ENCODE peak calls at places on chromosome 6, in four cellular contexts. One of them, this sample, is unnamed.

GRCh38 chr6:118709859-118710350 is 58.5 kb upstream of the CEP85L start:
- DNase-seq in heart left ventricle: no peak
- DNase-seq in ovary: no peak
- DNase-seq in sigmoid colon: no peak
- DNase-seq in this sample: no peak

GRCh38 chr6:69594405-69594804 is 202.4 kb downstream of the LMBRD1 start:
- DNase-seq in heart left ventricle: no peak
- DNase-seq in ovary: no peak
- DNase-seq in sigmoid colon: no peak
- DNase-seq in this sample: no peak

GRCh38 chr6:113854531-113855499 is 2.3 kb upstream of the MARCKS start:
- DNase-seq in heart left ventricle: peak
- DNase-seq in ovary: peak
- DNase-seq in sigmoid colon: peak
- DNase-seq in this sample: peak

GRCh38 chr6:39280247-39280731 is 33.9 kb downstream of the KCNK17 start:
- DNase-seq in heart left ventricle: no peak
- DNase-seq in ovary: no peak
- DNase-seq in sigmoid colon: no peak
- DNase-seq in this sample: peak

GRCh38 chr6:53359843-53360834 is 11.4 kb upstream of the ELOVL5 start:
- DNase-seq in heart left ventricle: no peak
- DNase-seq in ovary: no peak
- DNase-seq in sigmoid colon: no peak
- DNase-seq in this sample: peak

GRCh38 chr6:113047148-113047547 is 700.0 kb downstream of the RFPL4B start:
- DNase-seq in heart left ventricle: no peak
- DNase-seq in ovary: no peak
- DNase-seq in sigmoid colon: no peak
- DNase-seq in this sample: no peak

GRCh38 chr6:152399409-152399808 is 237.8 kb downstream of the SYNE1 start:
- DNase-seq in heart left ventricle: no peak
- DNase-seq in ovary: no peak
- DNase-seq in sigmoid colon: peak
- DNase-seq in this sample: no peak

GRCh38 chr6:73062121-73062520 is 163.2 kb downstream of the KHDC1L start:
- DNase-seq in heart left ventricle: no peak
- DNase-seq in ovary: no peak
- DNase-seq in sigmoid colon: no peak
- DNase-seq in this sample: no peak

GRCh38 chr6:163460307-163460782 is 45.8 kb downstream of the QKI start:
- DNase-seq in heart left ventricle: no peak
- DNase-seq in ovary: no peak
- DNase-seq in sigmoid colon: no peak
- DNase-seq in this sample: no peak

GRCh38 chr6:37038297-37039198 is 33.1 kb downstream of the FGD2 start:
- DNase-seq in heart left ventricle: no peak
- DNase-seq in ovary: peak
- DNase-seq in sigmoid colon: peak
- DNase-seq in this sample: peak

GRCh38 chr6:49423817-49424216 is 39.2 kb downstream of the MMUT start:
- DNase-seq in heart left ventricle: no peak
- DNase-seq in ovary: no peak
- DNase-seq in sigmoid colon: no peak
- DNase-seq in this sample: no peak
- TF ChIP-seq CTCF in heart left ventricle: no peak
- TF ChIP-seq CTCF in ovary: no peak
- TF ChIP-seq CTCF in sigmoid colon: no peak
- TF ChIP-seq CTCF in this sample: no peak

DNA sequence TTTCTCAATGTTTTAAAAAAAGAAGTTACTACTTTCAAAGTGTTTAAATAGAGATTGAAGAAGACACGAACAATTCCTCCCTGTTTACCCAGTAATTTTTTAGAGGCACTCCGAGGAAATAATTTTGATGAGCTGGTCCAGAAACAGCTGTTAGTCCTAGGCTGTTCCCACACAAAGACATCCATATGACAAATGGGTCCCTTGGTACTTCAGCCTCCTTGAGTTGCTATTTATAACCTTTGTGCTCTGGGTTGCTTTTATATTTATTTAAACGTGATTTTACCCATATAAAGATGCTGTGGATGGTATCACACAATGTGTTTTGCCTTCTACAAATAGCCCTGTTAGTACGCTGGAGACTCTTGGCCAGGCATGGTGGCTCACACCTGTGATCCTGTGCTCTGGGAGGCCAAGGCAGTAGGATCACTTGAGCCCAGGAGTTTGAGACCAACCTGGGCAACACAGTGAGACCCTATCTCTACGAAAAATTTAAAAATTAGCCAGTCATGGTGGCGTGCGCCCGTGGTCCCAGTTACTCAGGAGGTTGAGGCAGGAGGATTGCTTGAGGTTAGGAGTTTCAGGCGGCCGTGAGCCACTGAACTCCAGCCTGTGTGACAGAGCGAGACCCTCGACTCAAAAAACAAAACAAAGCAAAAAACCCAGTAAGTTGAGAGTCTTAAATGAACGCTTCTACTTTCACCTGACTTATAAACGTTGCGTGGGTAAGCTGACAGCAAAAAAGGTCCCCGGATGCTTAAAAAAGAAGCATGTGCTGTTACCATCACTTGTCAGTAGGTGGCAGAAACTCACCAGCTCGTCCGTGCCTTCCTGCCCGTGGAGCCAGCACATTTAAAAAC is 56.9 kb upstream of the ARMH2 start:
- DNase-seq in heart left ventricle: no peak
- DNase-seq in ovary: peak
- DNase-seq in sigmoid colon: peak
- DNase-seq in this sample: peak
- TF ChIP-seq POLR2A in heart left ventricle: no peak
- TF ChIP-seq POLR2A in ovary: no peak
- TF ChIP-seq POLR2A in sigmoid colon: no peak
- TF ChIP-seq POLR2A in this sample: no peak

GRCh38 chr6:40585218-40585617 is 1.9 kb downstream of the LRFN2 start:
- DNase-seq in heart left ventricle: no peak
- DNase-seq in ovary: no peak
- DNase-seq in sigmoid colon: no peak
- DNase-seq in this sample: no peak

GRCh38 chr6:40583694-40584093 is 3.5 kb downstream of the LRFN2 start:
- DNase-seq in heart left ventricle: no peak
- DNase-seq in ovary: no peak
- DNase-seq in sigmoid colon: no peak
- DNase-seq in this sample: no peak

GRCh38 chr6:40585661-40586269 is 1.4 kb downstream of the LRFN2 start:
- DNase-seq in heart left ventricle: no peak
- DNase-seq in ovary: no peak
- DNase-seq in sigmoid colon: no peak
- DNase-seq in this sample: no peak

GRCh38 chr6:40584741-40585140 is 2.4 kb downstream of the LRFN2 start:
- DNase-seq in heart left ventricle: no peak
- DNase-seq in ovary: no peak
- DNase-seq in sigmoid colon: no peak
- DNase-seq in this sample: no peak

GRCh38 chr6:40582892-40583291 is 4.3 kb downstream of the LRFN2 start:
- DNase-seq in heart left ventricle: no peak
- DNase-seq in ovary: no peak
- DNase-seq in sigmoid colon: no peak
- DNase-seq in this sample: no peak
- TF ChIP-seq CTCF in heart left ventricle: no peak
- TF ChIP-seq CTCF in ovary: no peak
- TF ChIP-seq CTCF in sigmoid colon: no peak
- TF ChIP-seq CTCF in this sample: no peak

GRCh38 chr6:105476978-105477377 is 74.1 kb upstream of the PREP start:
- DNase-seq in heart left ventricle: no peak
- DNase-seq in ovary: no peak
- DNase-seq in sigmoid colon: no peak
- DNase-seq in this sample: no peak
- TF ChIP-seq POLR2A in heart left ventricle: no peak
- TF ChIP-seq POLR2A in ovary: no peak
- TF ChIP-seq POLR2A in sigmoid colon: no peak
- TF ChIP-seq POLR2A in this sample: no peak

GRCh38 chr6:162125659-162126058 is 601.9 kb downstream of the PRKN start:
- DNase-seq in heart left ventricle: no peak
- DNase-seq in ovary: no peak
- DNase-seq in sigmoid colon: no peak
- DNase-seq in this sample: no peak

GRCh38 chr6:162119349-162119748 is 608.2 kb downstream of the PRKN start:
- DNase-seq in heart left ventricle: peak
- DNase-seq in ovary: no peak
- DNase-seq in sigmoid colon: no peak
- DNase-seq in this sample: peak

GRCh38 chr6:162118706-162119105 is 608.9 kb downstream of the PRKN start:
- DNase-seq in heart left ventricle: no peak
- DNase-seq in ovary: no peak
- DNase-seq in sigmoid colon: no peak
- DNase-seq in this sample: no peak

GRCh38 chr6:162124710-162125435 is 602.7 kb downstream of the PRKN start:
- DNase-seq in heart left ventricle: no peak
- DNase-seq in ovary: no peak
- DNase-seq in sigmoid colon: no peak
- DNase-seq in this sample: no peak

GRCh38 chr6:162123797-162124196 is 603.8 kb downstream of the PRKN start:
- DNase-seq in heart left ventricle: no peak
- DNase-seq in ovary: no peak
- DNase-seq in sigmoid colon: no peak
- DNase-seq in this sample: no peak
- TF ChIP-seq CTCF in heart left ventricle: no peak
- TF ChIP-seq CTCF in ovary: no peak
- TF ChIP-seq CTCF in sigmoid colon: no peak
- TF ChIP-seq CTCF in this sample: no peak

GRCh38 chr6:116387374-116387773 is 16.6 kb downstream of the DSE start:
- DNase-seq in heart left ventricle: no peak
- DNase-seq in ovary: no peak
- DNase-seq in sigmoid colon: no peak
- DNase-seq in this sample: peak
- TF ChIP-seq POLR2A in heart left ventricle: no peak
- TF ChIP-seq POLR2A in ovary: no peak
- TF ChIP-seq POLR2A in sigmoid colon: no peak
- TF ChIP-seq POLR2A in this sample: no peak

GRCh38 chr6:154661751-154662150 is 71.5 kb upstream of the SCAF8 start:
- DNase-seq in heart left ventricle: no peak
- DNase-seq in ovary: no peak
- DNase-seq in sigmoid colon: no peak
- DNase-seq in this sample: no peak
- TF ChIP-seq CTCF in heart left ventricle: no peak
- TF ChIP-seq CTCF in ovary: no peak
- TF ChIP-seq CTCF in sigmoid colon: no peak
- TF ChIP-seq CTCF in this sample: no peak

GRCh38 chr6:30491963-30492616 is 2.8 kb downstream of the HLA-E start:
- DNase-seq in heart left ventricle: no peak
- DNase-seq in ovary: no peak
- DNase-seq in sigmoid colon: no peak
- DNase-seq in this sample: no peak
- TF ChIP-seq POLR2A in heart left ventricle: no peak
- TF ChIP-seq POLR2A in ovary: no peak
- TF ChIP-seq POLR2A in sigmoid colon: no peak
- TF ChIP-seq POLR2A in this sample: no peak

GRCh38 chr6:32608374-32608773 is 18.7 kb upstream of the HLA-DRB1 start:
- DNase-seq in heart left ventricle: no peak
- DNase-seq in ovary: no peak
- DNase-seq in sigmoid colon: no peak
- DNase-seq in this sample: no peak
- TF ChIP-seq CTCF in heart left ventricle: no peak
- TF ChIP-seq CTCF in ovary: no peak
- TF ChIP-seq CTCF in sigmoid colon: no peak
- TF ChIP-seq CTCF in this sample: no peak

DNA sequence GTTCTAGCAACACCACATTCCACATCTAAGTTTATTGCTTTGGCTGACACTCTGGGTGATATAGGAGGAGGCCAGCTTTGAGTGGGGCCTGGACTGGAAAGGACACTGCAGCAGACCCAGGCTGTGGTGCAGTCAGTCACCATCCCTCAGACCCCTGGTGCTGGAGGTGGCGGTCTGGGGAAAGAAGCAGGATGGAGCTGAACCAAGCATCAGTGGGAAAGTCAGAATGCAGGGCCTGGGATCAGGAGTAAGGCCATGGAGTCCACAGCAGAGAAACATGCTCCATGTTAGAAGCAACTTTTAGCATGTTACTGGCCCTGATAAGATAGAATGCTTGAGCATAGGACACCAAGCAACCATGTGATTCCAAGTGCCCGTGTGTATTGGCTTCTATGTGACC is 5.9 kb downstream of the HLA-A start:
- DNase-seq in heart left ventricle: no peak
- DNase-seq in ovary: no peak
- DNase-seq in sigmoid colon: no peak
- DNase-seq in this sample: no peak
- TF ChIP-seq POLR2A in heart left ventricle: no peak
- TF ChIP-seq POLR2A in ovary: no peak
- TF ChIP-seq POLR2A in sigmoid colon: no peak
- TF ChIP-seq POLR2A in this sample: no peak

This sample was measured in adrenal gland.